ENCODE peak calls at places on chromosome X, in nine cellular contexts. N, T, C, X, S, H, E, M and J are unnamed samples.

GRCh38 chrX:34918091-34918736 is 24.4 kb upstream of the FAM47B start:
- DNase-seq in N (no peak), T (no peak), C (peak; percentile 58), X (no peak), S (peak; percentile 39), H (no peak), E (no peak), M (peak; percentile 78), J (peak; percentile 57)

GRCh38 chrX:47210661-47211425 is 7.6 kb upstream of the CDK16 start:
- DNase-seq in N (no peak), T (no peak), C (no peak), X (no peak), S (no peak), H (no peak), E (no peak), M (no peak), J (no peak)

GRCh38 chrX:53684415-53685192 is 1.9 kb downstream of the HUWE1 start:
- DNase-seq in N (no peak), T (peak; percentile 98), C (peak; percentile 6), X (peak; percentile 87), S (no peak), H (no peak), E (no peak), M (no peak), J (no peak)

GRCh38 chrX:37349131-37350033 is at the start of gene PRRG1:
- DNase-seq in N (peak; percentile 82), T (no peak), C (peak; percentile 77), X (peak; percentile 85), S (peak; percentile 82), H (no peak), E (peak; percentile 73), M (peak; percentile 76), J (peak; percentile 81)

GRCh38 chrX:112761239-112762207 is 79.1 kb downstream of the AMOT start:
- DNase-seq in N (no peak), T (no peak), C (no peak), X (no peak), S (no peak), H (no peak), E (no peak), M (no peak), J (no peak)

GRCh38 chrX:76893930-76894329 is 466.4 kb downstream of the MAGEE1 start:
- DNase-seq in N (no peak), T (no peak), C (peak; percentile 20), X (no peak), S (no peak), H (no peak), E (no peak), M (no peak), J (no peak)

GRCh38 chrX:120302434-120302833 is 8.8 kb downstream of the TMEM255A start:
- DNase-seq in N (no peak), T (no peak), C (no peak), X (no peak), S (no peak), H (no peak), E (no peak), M (no peak), J (no peak)

GRCh38 chrX:19017271-19017670 is 33.4 kb upstream of the PHKA2 start:
- DNase-seq in N (no peak), T (no peak), C (peak; percentile 15), X (peak; percentile 28), S (peak; percentile 15), H (no peak), E (no peak), M (peak; percentile 33), J (no peak)

GRCh38 chrX:5775985-5776384 is 452.7 kb downstream of the NLGN4X start:
- DNase-seq in N (no peak), T (no peak), C (no peak), X (no peak), S (no peak), H (no peak), E (no peak), M (no peak), J (no peak)

GRCh38 chrX:118964252-118964651 is 10.2 kb upstream of the LONRF3 start:
- DNase-seq in N (no peak), T (no peak), C (peak; percentile 25), X (no peak), S (no peak), H (no peak), E (no peak), M (no peak), J (no peak)

GRCh38 chrX:134737061-134737460 is 78.8 kb upstream of the PLAC1 start:
- DNase-seq in N (no peak), T (no peak), C (peak; percentile 67), X (no peak), S (peak; percentile 31), H (no peak), E (no peak), M (peak; percentile 49), J (no peak)

GRCh38 chrX:30935985-30936384 is 46.9 kb upstream of the TAB3 start:
- DNase-seq in N (no peak), T (no peak), C (peak; percentile 31), X (peak; percentile 10), S (peak; percentile 58), H (peak; percentile 0), E (no peak), M (peak; percentile 13), J (peak; percentile 51)

GRCh38 chrX:108437789-108438623 is at the start of gene COL4A6:
- DNase-seq in N (no peak), T (no peak), C (peak; percentile 10), X (peak; percentile 17), S (no peak), H (no peak), E (peak; percentile 77), M (no peak), J (no peak)

GRCh38 chrX:73262991-73263390 is 48.3 kb upstream of the NAP1L2 start:
- DNase-seq in N (no peak), T (no peak), C (peak; percentile 1), X (no peak), S (no peak), H (no peak), E (no peak), M (peak; percentile 18), J (no peak)

GRCh38 chrX:70134116-70134477 is 850 bp downstream of the IGBP1 start:
- DNase-seq in N (no peak), T (no peak), C (peak; percentile 18), X (peak; percentile 13), S (peak; percentile 3), H (no peak), E (no peak), M (peak; percentile 9), J (peak; percentile 31)

GRCh38 chrX:104039689-104040505 is at the start of gene H2BW2:
- DNase-seq in N (no peak), T (no peak), C (no peak), X (no peak), S (no peak), H (no peak), E (no peak), M (no peak), J (no peak)

GRCh38 chrX:109601458-109601857 is 23.5 kb downstream of the KCNE5 start:
- DNase-seq in N (no peak), T (no peak), C (no peak), X (no peak), S (no peak), H (no peak), E (no peak), M (no peak), J (no peak)

GRCh38 chrX:15646543-15646942 is 18.1 kb downstream of the CLTRN start:
- DNase-seq in N (no peak), T (no peak), C (no peak), X (no peak), S (no peak), H (no peak), E (no peak), M (no peak), J (no peak)

GRCh38 chrX:19751068-19751467 is 136.3 kb downstream of the SH3KBP1 start:
- DNase-seq in N (no peak), T (no peak), C (no peak), X (no peak), S (no peak), H (no peak), E (no peak), M (no peak), J (peak; percentile 10)

GRCh38 chrX:75303795-75304194 is 29.9 kb downstream of the UPRT start:
- DNase-seq in N (no peak), T (no peak), C (peak; percentile 87), X (no peak), S (peak; percentile 7), H (no peak), E (no peak), M (peak; percentile 17), J (no peak)

GRCh38 chrX:31165241-31166035 is 93.6 kb upstream of the FTHL17 start:
- DNase-seq in N (no peak), T (no peak), C (peak; percentile 16), X (no peak), S (no peak), H (no peak), E (no peak), M (no peak), J (peak; percentile 94)

GRCh38 chrX:54675762-54676161 is 122.3 kb downstream of the ITIH6 start:
- DNase-seq in N (no peak), T (no peak), C (no peak), X (no peak), S (no peak), H (no peak), E (no peak), M (no peak), J (no peak)

GRCh38 chrX:21943460-21944135 is 3.1 kb downstream of the SMS start:
- DNase-seq in N (no peak), T (no peak), C (peak; percentile 86), X (no peak), S (peak; percentile 86), H (peak; percentile 77), E (no peak), M (peak; percentile 95), J (peak; percentile 67)

GRCh38 chrX:15233416-15234015 is 36.4 kb downstream of the ASB9 start:
- DNase-seq in N (no peak), T (no peak), C (no peak), X (no peak), S (no peak), H (no peak), E (no peak), M (peak; percentile 31), J (no peak)

GRCh38 chrX:119240356-119240755 is 4.3 kb downstream of the PGRMC1 start:
- DNase-seq in N (no peak), T (no peak), C (peak; percentile 88), X (no peak), S (peak; percentile 72), H (peak; percentile 49), E (no peak), M (peak; percentile 91), J (peak; percentile 33)

GRCh38 chrX:71147496-71148277 is 3.0 kb downstream of the NLGN3 start:
- DNase-seq in N (no peak), T (no peak), C (no peak), X (no peak), S (no peak), H (no peak), E (no peak), M (no peak), J (no peak)

GRCh38 chrX:19912-20571 is 261.1 kb upstream of the PLCXD1 start:
- DNase-seq in N (no peak), T (no peak), C (no peak), X (peak; percentile 27), S (peak; percentile 15), H (no peak), E (peak; percentile 46), M (no peak), J (no peak)

GRCh38 chrX:130108647-130109428 is 1.5 kb downstream of the ELF4 start:
- DNase-seq in N (no peak), T (no peak), C (peak; percentile 42), X (no peak), S (peak; percentile 62), H (no peak), E (no peak), M (no peak), J (peak; percentile 32)

GRCh38 chrX:87636533-87636932 is 118.9 kb downstream of the KLHL4 start:
- DNase-seq in N (no peak), T (no peak), C (no peak), X (peak; percentile 24), S (no peak), H (no peak), E (no peak), M (no peak), J (no peak)

GRCh38 chrX:107823456-107823855 is 2.2 kb upstream of the MID2 start:
- DNase-seq in N (no peak), T (no peak), C (peak; percentile 73), X (no peak), S (peak; percentile 45), H (no peak), E (no peak), M (peak; percentile 86), J (peak; percentile 93)

GRCh38 chrX:108299101-108299591 is 139.1 kb downstream of the COL4A6 start:
- DNase-seq in N (no peak), T (no peak), C (peak; percentile 33), X (no peak), S (no peak), H (no peak), E (no peak), M (peak; percentile 20), J (peak; percentile 59)